ENCODE peak calls at places on chromosomes 7 and 10, in five cellular contexts. E, G, J, D and F are unnamed samples.
A peak's percentile ranks its signal among the peaks of the same experiment; 100 is the strongest.

GRCh38 chr10:12909836-12910185 is 91.7 kb downstream of the CCDC3 start:
- ATAC-seq in D (peak; percentile 50), J (no peak), G (peak; percentile 79), E (no peak), F (peak; percentile 60)

GRCh38 chr7:52260046-52260665 is 775.3 kb upstream of the POM121L12 start:
- ATAC-seq in D (no peak), J (no peak), G (no peak), E (no peak), F (no peak)

GRCh38 chr7:3301472-3301778 is 373 bp downstream of the SDK1 start:
- ATAC-seq in J (peak; percentile 10), G (peak; percentile 35), D (no peak), E (no peak), F (peak; percentile 9)

GRCh38 chr7:51457079-51457478 is 140.5 kb upstream of the COBL start:
- ATAC-seq in D (no peak), G (no peak), E (no peak), J (no peak), F (no peak)

GRCh38 chr10:15472008-15472407 is 100.9 kb upstream of the FAM171A1 start:
- ATAC-seq in D (no peak), G (no peak), J (no peak), E (no peak), F (no peak)

GRCh38 chr7:144546795-144547194 is 143.3 kb upstream of the NOBOX start:
- ATAC-seq in E (no peak), D (no peak), J (no peak), G (no peak), F (no peak)

GRCh38 chr7:141686670-141687069 is 15.3 kb downstream of the DENND11 start:
- ATAC-seq in G (no peak), J (no peak), D (no peak), E (peak; percentile 56), F (no peak)

GRCh38 chr10:43871545-43871944 is 222.9 kb upstream of the ZNF32 start:
- ATAC-seq in G (no peak), D (no peak), E (no peak), J (no peak), F (no peak)

GRCh38 chr7:130970696-130971095 is 236.7 kb upstream of the KLF14 start:
- ATAC-seq in D (no peak), E (peak; percentile 32), G (peak; percentile 19), J (no peak), F (no peak)

GRCh38 chr10:19869370-19869769 is 53.1 kb downstream of the PLXDC2 start:
- ATAC-seq in D (no peak), G (no peak), E (no peak), J (no peak), F (no peak)

GRCh38 chr10:72692897-72693598 is 1.1 kb downstream of the MCU start:
- ATAC-seq in E (peak; percentile 3), G (peak; percentile 1), D (peak; percentile 3), J (no peak), F (no peak)

GRCh38 chr7:117784315-117784714 is 88.9 kb downstream of the CTTNBP2 start:
- ATAC-seq in J (no peak), D (no peak), G (no peak), E (no peak), F (no peak)

GRCh38 chr10:95457319-95457886 is 103.8 kb downstream of the SORBS1 start:
- ATAC-seq in E (no peak), G (no peak), D (peak; percentile 70), J (peak; percentile 12), F (no peak)
- TF ChIP-seq POLR2A in E (no peak), G (no peak), D (no peak), J (no peak), F (no peak)

GRCh38 chr10:33009244-33010131 is 51.5 kb upstream of the ITGB1 start:
- ATAC-seq in E (no peak), G (no peak), D (no peak), J (no peak), F (no peak)
- H3K27ac ChIP-seq in E (no peak overlapping the region), G (peak overlapping the region; percentile 71), D (no peak overlapping the region), J (peak overlapping the region; percentile 64), F (no peak overlapping the region)

GRCh38 chr7:128136215-128136597 is 104.9 kb upstream of the LEP start:
- ATAC-seq in E (peak; percentile 69), D (peak; percentile 9), G (peak; percentile 32), J (peak; percentile 26), F (peak; percentile 40)

GRCh38 chr7:128137096-128137655 is 103.9 kb upstream of the LEP start:
- ATAC-seq in D (no peak), J (no peak), E (no peak), G (peak; percentile 68), F (no peak)

GRCh38 chr7:128132426-128133069 is 101.3 kb upstream of the LRRC4 start:
- ATAC-seq in D (no peak), J (no peak), E (no peak), G (no peak), F (no peak)

GRCh38 chr7:128131701-128132100 is 100.5 kb upstream of the LRRC4 start:
- ATAC-seq in D (no peak), E (no peak), G (no peak), J (no peak), F (no peak)

DNA sequence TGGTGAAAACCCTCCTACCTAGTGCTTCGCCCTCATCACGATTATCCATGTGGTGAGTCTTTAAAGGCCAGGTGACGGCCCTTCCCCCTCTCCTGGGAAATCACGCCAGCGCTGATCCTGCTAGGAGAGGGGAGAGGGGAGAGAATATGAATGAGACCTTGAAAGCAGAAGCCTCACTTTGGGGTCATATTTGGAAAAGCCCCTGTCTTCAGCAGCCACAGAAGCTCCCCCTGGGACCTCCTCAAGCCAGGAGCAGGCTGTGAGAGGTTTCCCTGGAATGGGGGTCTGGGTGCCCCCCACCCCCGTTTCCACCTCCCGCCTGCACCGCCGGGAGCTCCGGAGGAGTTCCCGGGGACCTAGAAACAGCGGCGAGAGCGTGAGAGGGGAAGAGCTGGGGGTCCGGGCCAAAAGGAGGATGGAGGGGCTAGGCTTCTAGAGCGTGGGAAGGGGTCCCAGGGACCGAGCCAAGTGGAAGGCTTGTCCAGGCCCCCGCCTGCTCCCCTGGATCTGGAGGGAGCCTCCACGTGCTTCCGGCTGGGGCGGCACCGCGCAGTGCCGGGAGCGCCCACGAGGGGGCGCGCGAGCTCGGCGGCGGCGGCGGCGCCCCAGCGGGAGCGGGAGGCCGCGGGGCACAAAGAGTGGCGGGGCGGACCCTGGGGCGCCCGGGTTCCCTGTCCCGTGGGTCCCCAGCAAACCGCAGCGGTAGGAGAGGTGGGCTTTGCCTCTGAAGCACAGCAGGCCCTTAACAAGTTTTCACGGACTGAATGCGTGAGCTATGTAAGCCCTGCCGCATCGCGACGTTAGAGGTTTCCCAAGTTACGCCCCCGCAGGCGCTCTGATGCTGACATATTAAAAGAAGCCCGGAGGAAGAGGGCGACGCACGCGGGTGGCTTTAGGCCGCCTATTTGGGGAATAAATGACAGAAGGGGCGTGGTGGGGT is 104.3 kb upstream of the LRRC4 start:
- ATAC-seq in J (peak; percentile 85), G (peak; percentile 97), E (peak; percentile 96), D (peak; percentile 88), F (peak; percentile 89)
- TF ChIP-seq POLR2A in J (no peak), G (no peak), E (no peak), D (no peak), F (no peak)

GRCh38 chr10:50373821-50374501 is 122.6 kb upstream of the ASAH2 start:
- ATAC-seq in J (no peak), E (no peak), G (peak; percentile 84), D (no peak), F (peak; percentile 31)
- H3K27ac ChIP-seq in J (no peak overlapping the region), E (no peak overlapping the region), G (no peak overlapping the region), D (peak overlapping the region; percentile 16), F (no peak overlapping the region)